ENCODE peak calls at places on chromosomes 11 and 22, in seven cellular contexts. One of them, this sample, is unnamed. For H3K4me1, the result is how much of the 10 kb centered on the place peaks cover.

GRCh38 chr11:128766687-128767086 is 72.8 kb downstream of the FLI1 start:
- DNase-seq in IMR-90: no peak
- DNase-seq in mammary epithelial cell: no peak
- DNase-seq in cardiac muscle cell: no peak
- DNase-seq in thoracic aorta: no peak
- DNase-seq in tibial artery: no peak
- DNase-seq in tibial nerve: no peak
- DNase-seq in this sample: no peak

GRCh38 chr22:25420925-25421904 is 143.3 kb upstream of the GRK3 start:
- DNase-seq in tibial nerve: no peak
- DNase-seq in IMR-90: no peak
- DNase-seq in tibial artery: no peak
- DNase-seq in thoracic aorta: no peak
- DNase-seq in cardiac muscle cell: no peak
- DNase-seq in mammary epithelial cell: no peak
- DNase-seq in this sample: no peak

GRCh38 chr11:82960000-82960778 is 58.7 kb downstream of the DDIAS start:
- DNase-seq in tibial nerve: no peak
- DNase-seq in cardiac muscle cell: no peak
- DNase-seq in tibial artery: no peak
- DNase-seq in IMR-90: no peak
- DNase-seq in thoracic aorta: no peak
- DNase-seq in mammary epithelial cell: no peak
- DNase-seq in this sample: peak

GRCh38 chr11:19957301-19957985 is 202.8 kb downstream of the DBX1 start:
- DNase-seq in IMR-90: no peak
- DNase-seq in thoracic aorta: no peak
- DNase-seq in tibial artery: no peak
- DNase-seq in tibial nerve: no peak
- DNase-seq in cardiac muscle cell: peak
- DNase-seq in mammary epithelial cell: peak
- DNase-seq in this sample: no peak

GRCh38 chr11:6667733-6668374 is 12.2 kb upstream of the DCHS1 start:
- DNase-seq in tibial nerve: no peak
- DNase-seq in mammary epithelial cell: peak
- DNase-seq in cardiac muscle cell: peak
- DNase-seq in thoracic aorta: no peak
- DNase-seq in tibial artery: no peak
- DNase-seq in IMR-90: peak
- DNase-seq in this sample: peak

GRCh38 chr11:22426915-22427314 is 88.7 kb downstream of the SLC17A6 start:
- DNase-seq in mammary epithelial cell: no peak
- DNase-seq in tibial nerve: no peak
- DNase-seq in IMR-90: peak
- DNase-seq in cardiac muscle cell: no peak
- DNase-seq in thoracic aorta: no peak
- DNase-seq in tibial artery: no peak
- DNase-seq in this sample: no peak

GRCh38 chr11:37223962-37224361 is 625.9 kb upstream of the RAG2 start:
- DNase-seq in thoracic aorta: no peak
- DNase-seq in cardiac muscle cell: no peak
- DNase-seq in mammary epithelial cell: no peak
- DNase-seq in tibial artery: no peak
- DNase-seq in tibial nerve: no peak
- DNase-seq in IMR-90: no peak
- DNase-seq in this sample: no peak

GRCh38 chr11:126544311-126545056 is 189.0 kb downstream of the ST3GAL4 start:
- DNase-seq in mammary epithelial cell: peak
- DNase-seq in thoracic aorta: no peak
- DNase-seq in tibial artery: no peak
- DNase-seq in tibial nerve: no peak
- DNase-seq in IMR-90: peak
- DNase-seq in cardiac muscle cell: peak
- DNase-seq in this sample: no peak

GRCh38 chr11:119774180-119774763 is 45.3 kb upstream of the NECTIN1 start:
- DNase-seq in tibial artery: no peak
- DNase-seq in thoracic aorta: no peak
- DNase-seq in mammary epithelial cell: peak
- DNase-seq in cardiac muscle cell: peak
- DNase-seq in tibial nerve: no peak
- DNase-seq in IMR-90: peak
- DNase-seq in this sample: peak

GRCh38 chr22:20033045-20033706 is 12.3 kb downstream of the TANGO2 start:
- DNase-seq in thoracic aorta: no peak
- DNase-seq in IMR-90: no peak
- DNase-seq in tibial artery: peak
- DNase-seq in mammary epithelial cell: no peak
- DNase-seq in tibial nerve: no peak
- DNase-seq in cardiac muscle cell: no peak
- DNase-seq in this sample: no peak

GRCh38 chr11:59560702-59561469 is 49.5 kb downstream of the OR4D9 start:
- DNase-seq in tibial nerve: peak
- DNase-seq in cardiac muscle cell: peak
- DNase-seq in mammary epithelial cell: peak
- DNase-seq in tibial artery: peak
- DNase-seq in thoracic aorta: peak
- DNase-seq in IMR-90: peak
- DNase-seq in this sample: peak

GRCh38 chr11:123054301-123055065 is 7.5 kb downstream of the HSPA8 start:
- DNase-seq in mammary epithelial cell: peak
- DNase-seq in thoracic aorta: no peak
- DNase-seq in tibial nerve: no peak
- DNase-seq in tibial artery: no peak
- DNase-seq in IMR-90: peak
- DNase-seq in cardiac muscle cell: peak
- DNase-seq in this sample: peak

GRCh38 chr11:17559341-17560087 is 12.5 kb downstream of the OTOG start:
- DNase-seq in thoracic aorta: no peak
- DNase-seq in cardiac muscle cell: no peak
- DNase-seq in tibial nerve: no peak
- DNase-seq in tibial artery: no peak
- DNase-seq in IMR-90: no peak
- DNase-seq in mammary epithelial cell: no peak
- DNase-seq in this sample: no peak

GRCh38 chr22:38327805-38328204 is 10.6 kb upstream of the CSNK1E start:
- DNase-seq in IMR-90: peak
- DNase-seq in mammary epithelial cell: peak
- DNase-seq in tibial artery: no peak
- DNase-seq in cardiac muscle cell: no peak
- DNase-seq in tibial nerve: no peak
- DNase-seq in thoracic aorta: no peak
- DNase-seq in this sample: no peak

GRCh38 chr11:97683733-97684132 is 1293.9 kb downstream of the JRKL start:
- DNase-seq in thoracic aorta: no peak
- DNase-seq in mammary epithelial cell: peak
- DNase-seq in tibial artery: no peak
- DNase-seq in tibial nerve: no peak
- DNase-seq in IMR-90: no peak
- DNase-seq in cardiac muscle cell: no peak
- DNase-seq in this sample: no peak

GRCh38 chr22:20495861-20496681 is 476 bp upstream of the KLHL22 start:
- DNase-seq in IMR-90: peak
- DNase-seq in tibial nerve: peak
- DNase-seq in cardiac muscle cell: peak
- DNase-seq in thoracic aorta: peak
- DNase-seq in mammary epithelial cell: peak
- DNase-seq in tibial artery: peak
- DNase-seq in this sample: peak

GRCh38 chr11:128528294-128528693 is 59.1 kb downstream of the ETS1 start:
- DNase-seq in tibial nerve: no peak
- DNase-seq in cardiac muscle cell: no peak
- DNase-seq in mammary epithelial cell: no peak
- DNase-seq in tibial artery: no peak
- DNase-seq in thoracic aorta: no peak
- DNase-seq in IMR-90: no peak
- DNase-seq in this sample: no peak

GRCh38 chr11:120182790-120183491 is 27.9 kb upstream of the OAF start:
- DNase-seq in IMR-90: no peak
- DNase-seq in tibial artery: peak
- DNase-seq in thoracic aorta: no peak
- DNase-seq in tibial nerve: no peak
- DNase-seq in mammary epithelial cell: no peak
- DNase-seq in cardiac muscle cell: peak
- DNase-seq in this sample: peak

GRCh38 chr11:77143405-77144020 is 15.5 kb downstream of the MYO7A start:
- DNase-seq in tibial artery: no peak
- DNase-seq in mammary epithelial cell: no peak
- DNase-seq in IMR-90: no peak
- DNase-seq in cardiac muscle cell: no peak
- DNase-seq in thoracic aorta: no peak
- DNase-seq in tibial nerve: no peak
- DNase-seq in this sample: no peak

GRCh38 chr22:17269607-17270261 is 50.5 kb upstream of the ADA2 start:
- DNase-seq in IMR-90: no peak
- DNase-seq in cardiac muscle cell: no peak
- DNase-seq in thoracic aorta: no peak
- DNase-seq in tibial artery: no peak
- DNase-seq in mammary epithelial cell: no peak
- DNase-seq in tibial nerve: no peak
- DNase-seq in this sample: peak
- H3K4me1 ChIP-seq in IMR-90: under half
- H3K4me1 ChIP-seq in cardiac muscle cell: under half
- H3K4me1 ChIP-seq in thoracic aorta: under half
- H3K4me1 ChIP-seq in tibial artery: under half
- H3K4me1 ChIP-seq in mammary epithelial cell: under half
- H3K4me1 ChIP-seq in tibial nerve: under half
- H3K4me1 ChIP-seq in this sample: under half

GRCh38 chr22:24155597-24156145 is 25.6 kb upstream of the SUSD2 start:
- DNase-seq in cardiac muscle cell: peak
- DNase-seq in thoracic aorta: no peak
- DNase-seq in tibial artery: peak
- DNase-seq in IMR-90: peak
- DNase-seq in mammary epithelial cell: peak
- DNase-seq in tibial nerve: peak
- DNase-seq in this sample: peak
- H3K4me1 ChIP-seq in cardiac muscle cell: under half
- H3K4me1 ChIP-seq in thoracic aorta: under half
- H3K4me1 ChIP-seq in tibial artery: under half
- H3K4me1 ChIP-seq in IMR-90: under half
- H3K4me1 ChIP-seq in mammary epithelial cell: under half
- H3K4me1 ChIP-seq in tibial nerve: under half
- H3K4me1 ChIP-seq in this sample: under half

GRCh38 chr11:64248578-64248977 is 1.8 kb upstream of the PPP1R14B start:
- DNase-seq in tibial artery: no peak
- DNase-seq in thoracic aorta: no peak
- DNase-seq in mammary epithelial cell: no peak
- DNase-seq in IMR-90: no peak
- DNase-seq in tibial nerve: no peak
- DNase-seq in cardiac muscle cell: no peak
- DNase-seq in this sample: peak

GRCh38 chr11:64250406-64250874 is 890 bp upstream of the PLCB3 start:
- DNase-seq in IMR-90: no peak
- DNase-seq in tibial nerve: no peak
- DNase-seq in cardiac muscle cell: no peak
- DNase-seq in thoracic aorta: no peak
- DNase-seq in mammary epithelial cell: no peak
- DNase-seq in tibial artery: no peak
- DNase-seq in this sample: no peak

GRCh38 chr11:64247729-64248531 is 1.2 kb upstream of the PPP1R14B start:
- DNase-seq in IMR-90: no peak
- DNase-seq in mammary epithelial cell: no peak
- DNase-seq in cardiac muscle cell: no peak
- DNase-seq in tibial nerve: no peak
- DNase-seq in tibial artery: no peak
- DNase-seq in thoracic aorta: no peak
- DNase-seq in this sample: peak

GRCh38 chr11:64249563-64250405 is 1.5 kb upstream of the PLCB3 start:
- DNase-seq in thoracic aorta: no peak
- DNase-seq in IMR-90: no peak
- DNase-seq in mammary epithelial cell: no peak
- DNase-seq in tibial nerve: no peak
- DNase-seq in tibial artery: no peak
- DNase-seq in cardiac muscle cell: no peak
- DNase-seq in this sample: peak

DNA sequence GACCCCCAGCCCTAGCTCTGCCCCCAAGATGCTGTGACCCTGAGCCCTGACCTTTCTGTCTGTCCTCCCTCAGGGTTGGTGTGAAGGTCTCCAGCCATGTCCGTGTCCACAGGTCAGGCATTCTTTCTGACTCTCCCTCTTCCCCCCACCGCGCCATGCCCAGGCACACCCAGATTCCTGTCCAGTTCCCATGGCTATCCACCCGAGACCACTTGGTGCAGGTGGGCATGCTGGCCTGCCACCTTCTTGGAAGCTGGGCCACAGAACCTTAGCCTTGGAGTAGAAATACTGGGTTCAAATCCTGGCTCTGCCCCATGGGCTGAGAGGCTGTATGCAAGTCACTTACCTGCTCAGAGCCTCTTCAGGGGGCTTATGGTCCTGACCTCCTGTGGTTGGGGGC is 2.3 kb upstream of the PLCB3 start:
- DNase-seq in tibial artery: no peak
- DNase-seq in thoracic aorta: no peak
- DNase-seq in tibial nerve: no peak
- DNase-seq in IMR-90: no peak
- DNase-seq in mammary epithelial cell: no peak
- DNase-seq in cardiac muscle cell: no peak
- DNase-seq in this sample: no peak
- H3K4me1 ChIP-seq in tibial artery: under half
- H3K4me1 ChIP-seq in thoracic aorta: under half
- H3K4me1 ChIP-seq in tibial nerve: half or more
- H3K4me1 ChIP-seq in IMR-90: under half
- H3K4me1 ChIP-seq in mammary epithelial cell: under half
- H3K4me1 ChIP-seq in cardiac muscle cell: under half
- H3K4me1 ChIP-seq in this sample: under half

DNA sequence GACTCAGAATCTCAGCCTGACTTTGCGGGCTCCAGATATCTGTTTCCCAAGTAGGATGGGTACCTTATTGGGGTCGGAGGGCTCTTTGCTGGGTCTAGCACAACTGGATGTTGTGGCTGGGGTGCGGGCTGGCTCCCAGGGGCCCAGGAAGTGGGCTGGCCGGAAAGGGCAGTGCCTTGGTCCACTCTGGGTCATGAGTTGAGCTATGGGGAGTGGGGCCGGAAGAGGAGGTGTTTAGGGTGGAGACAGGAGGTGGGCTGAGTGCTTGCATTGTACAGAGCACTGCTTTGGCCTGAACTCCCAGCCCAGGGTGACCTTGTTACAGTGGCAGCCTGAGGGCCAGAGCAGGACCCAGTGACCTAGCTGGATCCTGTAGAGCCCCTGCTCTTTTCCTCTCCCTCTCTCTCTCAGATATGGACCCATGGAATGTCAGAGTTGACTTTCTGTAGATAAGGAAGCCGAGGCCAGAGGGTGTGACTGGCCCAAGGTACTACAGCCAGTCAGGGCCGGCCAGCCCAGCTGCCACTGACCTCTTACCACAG is 13.2 kb downstream of the PHLDB1 start:
- DNase-seq in thoracic aorta: no peak
- DNase-seq in cardiac muscle cell: no peak
- DNase-seq in tibial artery: peak
- DNase-seq in tibial nerve: no peak
- DNase-seq in mammary epithelial cell: no peak
- DNase-seq in IMR-90: no peak
- DNase-seq in this sample: no peak
- H3K4me1 ChIP-seq in thoracic aorta: under half
- H3K4me1 ChIP-seq in cardiac muscle cell: under half
- H3K4me1 ChIP-seq in tibial artery: under half
- H3K4me1 ChIP-seq in tibial nerve: half or more
- H3K4me1 ChIP-seq in mammary epithelial cell: half or more
- H3K4me1 ChIP-seq in IMR-90: under half
- H3K4me1 ChIP-seq in this sample: under half

GRCh38 chr11:72720047-72720446 is 32.2 kb downstream of the ARAP1 start:
- DNase-seq in tibial artery: no peak
- DNase-seq in mammary epithelial cell: no peak
- DNase-seq in cardiac muscle cell: no peak
- DNase-seq in thoracic aorta: no peak
- DNase-seq in tibial nerve: no peak
- DNase-seq in IMR-90: no peak
- DNase-seq in this sample: no peak
- H3K4me1 ChIP-seq in tibial artery: under half
- H3K4me1 ChIP-seq in mammary epithelial cell: under half
- H3K4me1 ChIP-seq in cardiac muscle cell: under half
- H3K4me1 ChIP-seq in thoracic aorta: under half
- H3K4me1 ChIP-seq in tibial nerve: half or more
- H3K4me1 ChIP-seq in IMR-90: under half
- H3K4me1 ChIP-seq in this sample: under half

This sample was measured in small intestine.